ENCODE peak calls at places on chromosomes 7 and 10, in nine cellular contexts. A is thoracic aorta, P is A549, H is stomach, Z is pancreas, Y is endodermal cell, S is HCT116, F is lung, B is IMR-90. R is an unnamed sample.

GRCh38 chr10:6530211-6530840 is 49.8 kb downstream of the PRKCQ start:
- DNase-seq in A (no peak), P (no peak), H (peak; percentile 43), Z (no peak), Y (no peak), S (no peak), F (no peak), B (no peak), R (peak; percentile 13)

GRCh38 chr7:132899-133298 is 59.5 kb upstream of the FAM20C start:
- DNase-seq in A (no peak), P (no peak), H (no peak), Z (no peak), Y (no peak), S (no peak), F (no peak), B (no peak), R (no peak)

GRCh38 chr10:34999532-34999931 is 90.6 kb downstream of the CUL2 start:
- DNase-seq in A (no peak), P (no peak), H (no peak), Z (no peak), Y (no peak), S (no peak), F (no peak), B (no peak), R (no peak)

GRCh38 chr10:98262571-98262970 is 5.4 kb downstream of the LOXL4 start:
- DNase-seq in A (no peak), P (no peak), H (peak; percentile 39), Z (peak; percentile 56), Y (peak; percentile 84), S (peak; percentile 42), F (no peak), B (peak; percentile 36), R (peak; percentile 60)

GRCh38 chr7:82406937-82407336 is 36.6 kb downstream of the CACNA2D1 start:
- DNase-seq in A (no peak), P (no peak), H (no peak), Z (no peak), Y (no peak), S (no peak), F (no peak), B (peak; percentile 12), R (no peak)

GRCh38 chr7:124171068-124171467 is 138.2 kb upstream of the TMEM229A start:
- DNase-seq in A (no peak), P (no peak), H (no peak), Z (no peak), Y (peak; percentile 60), S (peak; percentile 15), F (no peak), B (peak; percentile 62), R (peak; percentile 16)

GRCh38 chr7:120052884-120053382 is 220.0 kb upstream of the KCND2 start:
- DNase-seq in A (no peak), P (no peak), H (no peak), Z (peak; percentile 40), Y (no peak), S (no peak), F (no peak), B (peak; percentile 99), R (peak; percentile 13)

GRCh38 chr7:36138209-36138608 is 14.8 kb upstream of the EEPD1 start:
- DNase-seq in A (no peak), P (no peak), H (no peak), Z (no peak), Y (peak; percentile 5), S (no peak), F (no peak), B (no peak), R (no peak)

GRCh38 chr10:69994262-69994661 is 58.4 kb upstream of the MACROH2A2 start:
- DNase-seq in A (no peak), P (peak; percentile 82), H (no peak), Z (peak; percentile 38), Y (peak; percentile 73), S (peak; percentile 77), F (peak; percentile 54), B (peak; percentile 59), R (no peak)

GRCh38 chr7:108193593-108194498 is 63.7 kb upstream of the LAMB4 start:
- DNase-seq in A (no peak), P (no peak), H (no peak), Z (no peak), Y (no peak), S (no peak), F (no peak), B (no peak), R (no peak)

DNA sequence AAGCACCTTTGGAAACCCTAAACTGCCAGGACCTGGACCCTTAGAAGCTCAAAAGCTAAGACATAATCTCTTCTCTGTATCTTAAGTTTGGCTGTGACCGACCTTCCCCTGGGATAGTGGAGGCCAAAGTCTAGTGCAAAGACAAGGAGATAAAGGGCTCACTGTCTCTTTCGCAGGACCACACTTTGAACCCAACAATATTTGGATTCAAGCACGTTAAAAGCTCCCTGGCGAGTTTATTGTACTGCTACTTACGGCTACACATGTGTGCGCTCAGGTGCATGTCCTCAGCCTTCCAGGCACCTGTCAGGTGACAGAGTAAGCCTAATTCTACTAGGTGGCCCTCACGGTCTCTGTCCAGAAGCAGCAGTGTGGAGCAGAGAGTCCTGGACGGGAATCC is 55.9 kb downstream of the PNLIPRP2 start:
- DNase-seq in A (no peak), P (no peak), H (no peak), Z (no peak), Y (no peak), S (no peak), F (no peak), B (no peak), R (no peak)
- H3K4me3 ChIP-seq in A (no peak overlapping the region), P (no peak overlapping the region), H (no peak overlapping the region), Z (no peak overlapping the region), Y (no peak overlapping the region), S (no peak overlapping the region), F (no peak overlapping the region), B (no peak overlapping the region), R (no peak overlapping the region)

DNA sequence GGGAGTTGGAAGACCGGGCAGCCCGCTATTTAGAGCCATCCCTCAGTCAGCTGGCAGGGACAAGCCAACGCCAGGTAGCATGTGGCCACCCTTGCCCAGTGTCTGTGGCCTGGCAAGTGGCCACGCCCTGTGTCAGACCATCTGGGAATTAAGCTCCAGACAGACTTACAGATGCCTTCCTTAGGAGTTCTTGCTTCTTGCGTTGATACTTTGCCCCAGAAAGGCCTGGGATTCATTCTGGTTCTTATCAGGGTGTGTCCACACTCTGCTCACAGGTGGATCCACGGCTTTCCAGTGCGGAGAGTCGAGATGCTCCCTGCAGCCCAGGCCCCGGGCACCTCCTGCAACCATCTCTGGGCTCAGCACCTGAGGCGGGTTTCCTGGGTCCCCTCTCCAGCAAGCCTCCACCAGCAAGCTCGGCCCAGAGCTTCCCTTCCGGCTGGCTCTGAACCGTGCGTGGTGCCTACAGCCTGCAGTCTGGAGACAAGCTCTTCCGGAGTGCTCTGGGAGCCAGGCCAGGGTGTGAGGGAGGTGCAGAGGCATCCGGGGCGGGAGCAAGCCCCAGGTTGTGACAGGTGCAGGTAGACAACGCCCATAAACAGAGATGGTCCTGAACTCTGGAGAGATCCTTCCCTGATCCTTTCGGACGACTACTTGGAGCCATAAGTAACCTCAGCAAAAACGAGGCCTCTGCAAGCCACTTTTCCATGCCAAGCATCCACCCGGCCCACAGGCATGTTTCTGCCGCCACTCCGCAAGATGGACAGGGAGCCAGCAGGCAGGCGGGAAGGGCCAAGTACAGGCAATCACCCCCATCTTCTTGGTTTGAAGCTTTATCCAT is 32.3 kb upstream of the PPIF start:
- DNase-seq in A (no peak), P (no peak), H (no peak), Z (no peak), Y (no peak), S (no peak), F (no peak), B (no peak), R (no peak)
- H3K27ac ChIP-seq in A (no peak overlapping the region), P (no peak overlapping the region), H (no peak overlapping the region), Z (no peak overlapping the region), Y (peak overlapping the region; percentile 60), S (no peak overlapping the region), F (no peak overlapping the region), B (no peak overlapping the region), R (no peak overlapping the region)

GRCh38 chr7:3301831-3302618 is 973 bp downstream of the SDK1 start:
- DNase-seq in A (no peak), P (peak; percentile 35), H (no peak), Z (peak; percentile 36), Y (peak; percentile 74), S (no peak), F (no peak), B (peak; percentile 29), R (no peak)
- TF ChIP-seq CTCF in A (peak; percentile 41), P (no peak), H (no peak), Z (no peak), Y (peak; percentile 63), S (no peak), F (no peak), B (no peak), R (peak; percentile 32)

GRCh38 chr7:131890191-131890590 is 333.8 kb upstream of the PODXL start:
- DNase-seq in A (no peak), P (no peak), H (no peak), Z (no peak), Y (no peak), S (no peak), F (no peak), B (no peak), R (no peak)

GRCh38 chr7:131895541-131896173 is 339.2 kb upstream of the PODXL start:
- DNase-seq in A (no peak), P (peak; percentile 35), H (no peak), Z (no peak), Y (peak; percentile 70), S (peak; percentile 78), F (no peak), B (peak; percentile 70), R (no peak)

GRCh38 chr7:131883769-131884168 is 327.3 kb upstream of the PODXL start:
- DNase-seq in A (no peak), P (no peak), H (no peak), Z (no peak), Y (no peak), S (no peak), F (no peak), B (no peak), R (no peak)

GRCh38 chr7:131893627-131894345 is 337.4 kb upstream of the PODXL start:
- DNase-seq in A (no peak), P (no peak), H (no peak), Z (no peak), Y (peak; percentile 5), S (no peak), F (no peak), B (no peak), R (no peak)

GRCh38 chr7:131889572-131890150 is 333.2 kb upstream of the PODXL start:
- DNase-seq in A (no peak), P (no peak), H (no peak), Z (no peak), Y (peak; percentile 25), S (no peak), F (no peak), B (no peak), R (no peak)
- H3K4me3 ChIP-seq in A (no peak overlapping the region), P (no peak overlapping the region), H (no peak overlapping the region), Z (no peak overlapping the region), Y (no peak overlapping the region), S (no peak overlapping the region), F (no peak overlapping the region), B (no peak overlapping the region), R (no peak overlapping the region)

GRCh38 chr10:115001506-115002381 is 63.7 kb downstream of the TRUB1 start:
- DNase-seq in A (no peak), P (no peak), H (no peak), Z (peak; percentile 20), Y (no peak), S (no peak), F (no peak), B (peak; percentile 17), R (no peak)
- H3K27ac ChIP-seq in A (peak overlapping the region; percentile 72), P (no peak overlapping the region), H (no peak overlapping the region), Z (no peak overlapping the region), Y (no peak overlapping the region), S (no peak overlapping the region), F (no peak overlapping the region), B (no peak overlapping the region), R (no peak overlapping the region)